ENCODE peak calls at places on chromosomes 12 and 14, in four cellular contexts. X is kidney tubule cell, C is M059J, F is fibroblast of the conjunctiva. O is an unnamed sample.

GRCh38 chr12:96412431-96412830 is 12.2 kb upstream of the CDK17 start:
- DNase-seq in X (no peak), C (no peak), F (no peak), O (no peak)

GRCh38 chr14:101506211-101506920 is 54.9 kb upstream of the DIO3 start:
- DNase-seq in X (no peak), C (no peak), F (no peak), O (no peak)

GRCh38 chr14:78170203-78170602 is at the start of gene NRXN3:
- DNase-seq in X (peak), C (no peak), F (no peak), O (no peak)

GRCh38 chr12:6915023-6915788 is 826 bp downstream of the ENO2 start:
- DNase-seq in X (no peak), C (no peak), F (no peak), O (peak)

GRCh38 chr14:68733086-68733621 is 59.7 kb downstream of the ZFP36L1 start:
- DNase-seq in X (no peak), C (no peak), F (no peak), O (no peak)

GRCh38 chr14:90235179-90235976 is 21.0 kb upstream of the PSMC1 start:
- DNase-seq in X (peak), C (peak), F (peak), O (peak)

GRCh38 chr14:56057071-56057865 is 60.9 kb upstream of the PELI2 start:
- DNase-seq in X (no peak), C (no peak), F (no peak), O (no peak)

GRCh38 chr12:109987615-109988014 is 8.6 kb downstream of the GIT2 start:
- DNase-seq in X (no peak), C (no peak), F (no peak), O (no peak)

GRCh38 chr14:63752449-63753169 is 24.7 kb upstream of the SGPP1 start:
- DNase-seq in X (peak), C (peak), F (no peak), O (peak)

O was measured in RPMI7951.